ENCODE peak calls at places on chromosomes 5 and 9, in eight cellular contexts. One of them, this sample, is unnamed.

GRCh38 chr5:171272996-171273970 is 35.8 kb upstream of the TLX3 start:
- DNase-seq in B cell: no peak
- DNase-seq in psoas muscle: no peak
- DNase-seq in GM23338: peak
- DNase-seq in gastrocnemius medialis: no peak
- DNase-seq in hepatocyte: peak
- DNase-seq in A549: no peak
- DNase-seq in HCT116: peak
- DNase-seq in this sample: peak

GRCh38 chr9:126157409-126157808 is 169.2 kb upstream of the MVB12B start:
- DNase-seq in B cell: peak
- DNase-seq in HCT116: no peak
- DNase-seq in GM23338: no peak
- DNase-seq in psoas muscle: no peak
- DNase-seq in gastrocnemius medialis: no peak
- DNase-seq in hepatocyte: no peak
- DNase-seq in A549: no peak
- DNase-seq in this sample: no peak

GRCh38 chr9:34996181-34996904 is 6.8 kb downstream of the DNAJB5 start:
- DNase-seq in psoas muscle: no peak
- DNase-seq in GM23338: no peak
- DNase-seq in B cell: no peak
- DNase-seq in A549: no peak
- DNase-seq in gastrocnemius medialis: no peak
- DNase-seq in hepatocyte: no peak
- DNase-seq in HCT116: no peak
- DNase-seq in this sample: no peak

GRCh38 chr5:57692582-57693487 is 210.2 kb upstream of the ACTBL2 start:
- DNase-seq in psoas muscle: peak
- DNase-seq in GM23338: peak
- DNase-seq in B cell: no peak
- DNase-seq in HCT116: peak
- DNase-seq in gastrocnemius medialis: peak
- DNase-seq in A549: peak
- DNase-seq in hepatocyte: peak
- DNase-seq in this sample: peak

GRCh38 chr5:1540166-1540565 is 16.4 kb upstream of the LPCAT1 start:
- DNase-seq in GM23338: no peak
- DNase-seq in B cell: peak
- DNase-seq in HCT116: no peak
- DNase-seq in hepatocyte: no peak
- DNase-seq in psoas muscle: peak
- DNase-seq in gastrocnemius medialis: no peak
- DNase-seq in A549: no peak
- DNase-seq in this sample: no peak

GRCh38 chr5:124583469-124584350 is 162.7 kb downstream of the ZNF608 start:
- DNase-seq in gastrocnemius medialis: no peak
- DNase-seq in B cell: peak
- DNase-seq in hepatocyte: peak
- DNase-seq in psoas muscle: no peak
- DNase-seq in HCT116: peak
- DNase-seq in A549: peak
- DNase-seq in GM23338: no peak
- DNase-seq in this sample: no peak

GRCh38 chr9:89945133-89945532 is 340.3 kb downstream of the GADD45G start:
- DNase-seq in hepatocyte: no peak
- DNase-seq in gastrocnemius medialis: no peak
- DNase-seq in psoas muscle: no peak
- DNase-seq in A549: no peak
- DNase-seq in GM23338: peak
- DNase-seq in HCT116: no peak
- DNase-seq in B cell: no peak
- DNase-seq in this sample: no peak

GRCh38 chr5:92849798-92850197 is 731.2 kb downstream of the NR2F1-AS1 start:
- DNase-seq in A549: no peak
- DNase-seq in HCT116: no peak
- DNase-seq in hepatocyte: no peak
- DNase-seq in GM23338: no peak
- DNase-seq in gastrocnemius medialis: no peak
- DNase-seq in B cell: no peak
- DNase-seq in psoas muscle: no peak
- DNase-seq in this sample: no peak

GRCh38 chr9:130236436-130236985 is 29.0 kb upstream of the HMCN2 start:
- DNase-seq in GM23338: no peak
- DNase-seq in hepatocyte: no peak
- DNase-seq in gastrocnemius medialis: no peak
- DNase-seq in HCT116: no peak
- DNase-seq in B cell: no peak
- DNase-seq in psoas muscle: no peak
- DNase-seq in A549: no peak
- DNase-seq in this sample: no peak

GRCh38 chr9:16870606-16871357 is at the start of gene BNC2:
- DNase-seq in HCT116: no peak
- DNase-seq in psoas muscle: peak
- DNase-seq in GM23338: peak
- DNase-seq in B cell: peak
- DNase-seq in A549: peak
- DNase-seq in hepatocyte: peak
- DNase-seq in gastrocnemius medialis: no peak
- DNase-seq in this sample: peak

GRCh38 chr5:134503937-134504437 is 21.5 kb upstream of the JADE2 start:
- DNase-seq in GM23338: no peak
- DNase-seq in HCT116: no peak
- DNase-seq in gastrocnemius medialis: no peak
- DNase-seq in hepatocyte: no peak
- DNase-seq in A549: no peak
- DNase-seq in psoas muscle: no peak
- DNase-seq in B cell: no peak
- DNase-seq in this sample: no peak

GRCh38 chr5:154766558-154767281 is 11.5 kb downstream of the LARP1 start:
- DNase-seq in hepatocyte: no peak
- DNase-seq in GM23338: no peak
- DNase-seq in B cell: no peak
- DNase-seq in A549: no peak
- DNase-seq in gastrocnemius medialis: no peak
- DNase-seq in psoas muscle: no peak
- DNase-seq in HCT116: no peak
- DNase-seq in this sample: no peak

DNA sequence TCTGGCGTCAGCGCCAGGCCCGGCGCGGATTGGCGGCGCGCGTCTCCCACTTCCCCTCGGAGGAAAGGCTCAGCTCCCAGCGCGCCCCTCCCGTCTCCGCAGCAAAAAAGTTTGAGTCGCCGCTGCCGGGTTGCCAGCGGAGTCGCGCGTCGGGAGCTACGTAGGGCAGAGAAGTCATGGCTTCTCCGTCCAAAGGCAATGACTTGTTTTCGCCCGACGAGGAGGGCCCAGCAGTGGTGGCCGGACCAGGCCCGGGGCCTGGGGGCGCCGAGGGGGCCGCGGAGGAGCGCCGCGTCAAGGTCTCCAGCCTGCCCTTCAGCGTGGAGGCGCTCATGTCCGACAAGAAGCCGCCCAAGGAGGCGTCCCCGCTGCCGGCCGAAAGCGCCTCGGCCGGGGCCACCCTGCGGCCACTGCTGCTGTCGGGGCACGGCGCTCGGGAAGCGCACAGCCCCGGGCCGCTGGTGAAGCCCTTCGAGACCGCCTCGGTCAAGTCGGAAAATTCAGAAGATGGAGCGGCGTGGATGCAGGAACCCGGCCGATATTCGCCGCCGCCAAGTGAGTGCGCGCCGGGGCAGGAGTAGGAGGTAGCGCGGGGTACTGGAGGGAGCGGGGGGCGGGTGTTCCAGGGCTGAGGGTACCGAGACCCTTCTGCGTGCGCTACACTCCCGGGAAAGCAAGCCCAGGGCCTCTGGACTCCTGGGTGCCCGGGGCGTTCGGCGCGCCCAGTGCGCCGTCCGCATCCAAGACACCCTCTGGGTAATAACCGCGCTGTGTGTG is at the start of gene MSX2:
- DNase-seq in GM23338: peak
- DNase-seq in B cell: no peak
- DNase-seq in psoas muscle: peak
- DNase-seq in HCT116: peak
- DNase-seq in hepatocyte: peak
- DNase-seq in A549: peak
- DNase-seq in gastrocnemius medialis: peak
- DNase-seq in this sample: peak
- TF ChIP-seq CTCF in GM23338: no peak
- TF ChIP-seq CTCF in B cell: no peak
- TF ChIP-seq CTCF in psoas muscle: no peak
- TF ChIP-seq CTCF in HCT116: no peak
- TF ChIP-seq CTCF in hepatocyte: peak
- TF ChIP-seq CTCF in A549: peak
- TF ChIP-seq CTCF in gastrocnemius medialis: no peak
- TF ChIP-seq CTCF in this sample: no peak

GRCh38 chr9:95317893-95318211 is 343 bp upstream of the FANCC start:
- DNase-seq in HCT116: no peak
- DNase-seq in B cell: no peak
- DNase-seq in A549: no peak
- DNase-seq in hepatocyte: no peak
- DNase-seq in GM23338: no peak
- DNase-seq in psoas muscle: no peak
- DNase-seq in gastrocnemius medialis: no peak
- DNase-seq in this sample: no peak

GRCh38 chr9:95317119-95317892 is at the start of gene FANCC:
- DNase-seq in psoas muscle: peak
- DNase-seq in gastrocnemius medialis: peak
- DNase-seq in GM23338: peak
- DNase-seq in B cell: peak
- DNase-seq in hepatocyte: peak
- DNase-seq in HCT116: peak
- DNase-seq in A549: peak
- DNase-seq in this sample: peak

GRCh38 chr9:95316274-95316673 is 1.2 kb downstream of the FANCC start:
- DNase-seq in psoas muscle: no peak
- DNase-seq in B cell: no peak
- DNase-seq in hepatocyte: no peak
- DNase-seq in GM23338: no peak
- DNase-seq in gastrocnemius medialis: no peak
- DNase-seq in A549: no peak
- DNase-seq in HCT116: no peak
- DNase-seq in this sample: no peak

GRCh38 chr9:95315108-95315746 is 2.3 kb downstream of the FANCC start:
- DNase-seq in B cell: no peak
- DNase-seq in hepatocyte: no peak
- DNase-seq in GM23338: no peak
- DNase-seq in gastrocnemius medialis: no peak
- DNase-seq in psoas muscle: no peak
- DNase-seq in A549: no peak
- DNase-seq in HCT116: no peak
- DNase-seq in this sample: no peak

DNA sequence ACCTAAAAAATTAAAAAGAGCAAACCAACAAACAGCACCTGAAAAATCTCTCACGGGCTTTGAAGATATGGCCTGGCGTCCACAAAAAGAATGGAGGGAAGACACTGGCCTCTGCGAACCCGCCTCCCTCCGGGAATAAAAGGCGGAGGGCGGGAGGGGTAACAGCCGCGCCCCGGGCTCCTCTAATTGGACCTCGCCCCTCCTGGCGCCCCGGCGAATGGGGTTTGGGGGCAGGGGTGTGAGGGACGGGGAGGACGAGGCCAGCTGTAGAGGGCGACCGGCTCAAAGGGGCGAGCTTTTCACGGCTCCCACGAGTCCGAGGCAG is 753 bp downstream of the FANCC start:
- DNase-seq in B cell: no peak
- DNase-seq in hepatocyte: peak
- DNase-seq in HCT116: peak
- DNase-seq in A549: peak
- DNase-seq in gastrocnemius medialis: peak
- DNase-seq in GM23338: peak
- DNase-seq in psoas muscle: peak
- DNase-seq in this sample: peak
- TF ChIP-seq CTCF in B cell: no peak
- TF ChIP-seq CTCF in hepatocyte: peak
- TF ChIP-seq CTCF in HCT116: no peak
- TF ChIP-seq CTCF in A549: no peak
- TF ChIP-seq CTCF in gastrocnemius medialis: no peak
- TF ChIP-seq CTCF in GM23338: no peak
- TF ChIP-seq CTCF in psoas muscle: no peak
- TF ChIP-seq CTCF in this sample: no peak

GRCh38 chr5:95317085-95317484 is 32.2 kb upstream of the MCTP1 start:
- DNase-seq in A549: no peak
- DNase-seq in gastrocnemius medialis: no peak
- DNase-seq in GM23338: peak
- DNase-seq in HCT116: no peak
- DNase-seq in hepatocyte: no peak
- DNase-seq in B cell: no peak
- DNase-seq in psoas muscle: no peak
- DNase-seq in this sample: no peak
- TF ChIP-seq CTCF in A549: no peak
- TF ChIP-seq CTCF in gastrocnemius medialis: no peak
- TF ChIP-seq CTCF in GM23338: peak
- TF ChIP-seq CTCF in HCT116: no peak
- TF ChIP-seq CTCF in hepatocyte: no peak
- TF ChIP-seq CTCF in B cell: no peak
- TF ChIP-seq CTCF in psoas muscle: no peak
- TF ChIP-seq CTCF in this sample: peak

GRCh38 chr9:112233769-112234168 is 58.7 kb upstream of the SUSD1 start:
- DNase-seq in GM23338: no peak
- DNase-seq in gastrocnemius medialis: no peak
- DNase-seq in hepatocyte: peak
- DNase-seq in B cell: no peak
- DNase-seq in HCT116: no peak
- DNase-seq in psoas muscle: no peak
- DNase-seq in A549: no peak
- DNase-seq in this sample: no peak
- TF ChIP-seq CTCF in GM23338: no peak
- TF ChIP-seq CTCF in gastrocnemius medialis: no peak
- TF ChIP-seq CTCF in hepatocyte: no peak
- TF ChIP-seq CTCF in B cell: no peak
- TF ChIP-seq CTCF in HCT116: no peak
- TF ChIP-seq CTCF in psoas muscle: no peak
- TF ChIP-seq CTCF in A549: no peak
- TF ChIP-seq CTCF in this sample: no peak